ENCODE peak calls at places on chromosomes 7 and 10, in ten cellular contexts. H is activated T-helper 9 cell treated with anti-CD3 and anti-CD28 coated beads, Interleukin-2, amount 50 U/mL, for 16 hours; O is stimulated activated CD4-positive, alpha-beta T cell treated with anti-CD3 and anti-CD28 coated beads, Interleukin-4, amount 100 ng/mL, for 24 hours; I is skeletal muscle cell; X is CD8-positive, alpha-beta memory T cell; P is neural crest cell; J is mammary epithelial cell; W is testis; R is NCI-H2029; G is CD8-positive, alpha-beta T cell. D is an unnamed sample.
A peak's percentile ranks its signal among the peaks of the same experiment; 100 is the strongest.

GRCh38 chr7:55246181-55246580 is 119.0 kb upstream of the LANCL2 start:
- DNase-seq in R (no peak), P (no peak), W (no peak), I (no peak), H (no peak), G (no peak), X (no peak), J (no peak), O (no peak), D (no peak)

GRCh38 chr7:139842414-139843210 is 13.5 kb downstream of the TBXAS1 start:
- DNase-seq in H (no peak), G (no peak), O (no peak), W (no peak), I (no peak), R (peak; percentile 54), J (no peak), X (no peak), P (no peak), D (no peak)

GRCh38 chr7:114979388-114979787 is 57.5 kb downstream of the MDFIC start:
- DNase-seq in P (no peak), R (no peak), G (no peak), O (no peak), J (peak; percentile 62), H (no peak), I (peak; percentile 10), W (no peak), X (no peak), D (peak; percentile 67)

GRCh38 chr7:42128703-42129102 is 108.3 kb downstream of the GLI3 start:
- DNase-seq in J (no peak), R (no peak), O (no peak), P (no peak), I (no peak), X (no peak), W (no peak), G (no peak), H (no peak), D (no peak)

GRCh38 chr10:2921956-2922680 is 145.2 kb upstream of the PFKP start:
- DNase-seq in W (no peak), X (no peak), G (no peak), J (no peak), R (peak; percentile 12), P (no peak), I (no peak), O (no peak), H (no peak), D (no peak)

GRCh38 chr10:6401562-6402348 is 178.3 kb downstream of the PRKCQ start:
- DNase-seq in G (peak; percentile 42), J (peak; percentile 82), O (peak; percentile 67), X (peak; percentile 59), W (peak; percentile 87), I (peak; percentile 69), P (peak; percentile 56), H (peak; percentile 28), R (peak; percentile 53), D (peak; percentile 88)

GRCh38 chr7:159004411-159004810 is 140.3 kb downstream of the VIPR2 start:
- DNase-seq in X (no peak), I (no peak), W (no peak), H (no peak), P (no peak), R (no peak), O (peak; percentile 52), J (no peak), G (no peak), D (no peak)

GRCh38 chr7:158228131-158228530 is 359.5 kb downstream of the PTPRN2 start:
- DNase-seq in J (no peak), G (no peak), H (no peak), W (no peak), I (no peak), O (no peak), X (no peak), R (no peak), P (no peak), D (no peak)

GRCh38 chr10:102322914-102323313 is 72.6 kb upstream of the NFKB2 start:
- DNase-seq in W (no peak), X (peak; percentile 47), P (no peak), I (no peak), R (no peak), J (no peak), O (peak; percentile 23), H (peak; percentile 0), G (peak; percentile 26), D (no peak)

GRCh38 chr7:30206466-30206865 is 71.7 kb downstream of the MTURN start:
- DNase-seq in X (no peak), R (no peak), G (no peak), I (no peak), O (no peak), P (no peak), H (no peak), W (no peak), J (peak; percentile 87), D (no peak)

GRCh38 chr7:148932-149855 is 43.2 kb upstream of the FAM20C start:
- DNase-seq in O (peak; percentile 97), X (peak; percentile 99), W (peak; percentile 98), I (peak; percentile 98), G (peak; percentile 98), R (peak; percentile 29), J (peak; percentile 98), P (peak; percentile 93), H (peak; percentile 97), D (peak; percentile 96)

GRCh38 chr10:103276941-103277712 is at the start of gene INA:
- DNase-seq in J (peak; percentile 54), X (no peak), R (peak; percentile 41), P (peak; percentile 36), O (peak; percentile 10), G (no peak), H (no peak), W (peak; percentile 30), I (no peak), D (no peak)

D was measured in ascending aorta.